ENCODE peak calls at places on chromosomes 2 and 18, in ten cellular contexts. I, O, X, N, H, Y, E, G, T and S are unnamed samples.

GRCh38 chr2:230881840-230882239 is 17.1 kb downstream of the ITM2C start:
- DNase-seq in X (no peak), H (no peak), E (no peak), Y (no peak), G (no peak), T (no peak), N (no peak), O (no peak), I (no peak), S (no peak)

GRCh38 chr18:59900222-59901128 is 679 bp downstream of the PMAIP1 start:
- DNase-seq in N (no peak), O (peak), E (peak), I (peak), X (no peak), G (peak), H (peak), T (peak), Y (peak), S (peak)

GRCh38 chr2:72182547-72183460 is 35.1 kb upstream of the CYP26B1 start:
- DNase-seq in H (no peak), I (no peak), N (no peak), O (no peak), G (no peak), Y (no peak), X (peak), E (no peak), T (peak), S (no peak)

GRCh38 chr2:189933911-189934399 is 128.6 kb downstream of the MSTN start:
- DNase-seq in N (peak), G (no peak), H (no peak), X (no peak), T (no peak), O (no peak), Y (peak), I (no peak), E (peak), S (peak)

GRCh38 chr2:204726831-204727230 is 181.6 kb downstream of the PARD3B start:
- DNase-seq in T (no peak), I (no peak), E (no peak), Y (no peak), N (no peak), O (no peak), H (no peak), G (no peak), X (no peak), S (no peak)

GRCh38 chr2:145764631-145765030 is 1244.7 kb upstream of the ZEB2 start:
- DNase-seq in I (peak), H (no peak), X (peak), G (no peak), N (no peak), O (no peak), T (no peak), Y (no peak), E (no peak), S (peak)

GRCh38 chr18:48813833-48814489 is 136.8 kb downstream of the SMAD7 start:
- DNase-seq in H (no peak), T (no peak), E (no peak), I (peak), O (no peak), Y (peak), G (peak), N (no peak), X (no peak), S (peak)

GRCh38 chr2:70942900-70943871 is 7.5 kb downstream of the ATP6V1B1 start:
- DNase-seq in I (no peak), O (no peak), G (no peak), E (no peak), T (no peak), N (no peak), X (no peak), Y (no peak), H (no peak), S (no peak)

GRCh38 chr18:67932261-67932660 is 415.7 kb upstream of the DSEL start:
- DNase-seq in Y (no peak), T (no peak), N (no peak), X (no peak), O (no peak), G (no peak), E (no peak), I (no peak), H (no peak), S (no peak)

GRCh38 chr2:53210538-53210937 is 557.1 kb upstream of the CHAC2 start:
- DNase-seq in O (no peak), Y (no peak), N (no peak), H (no peak), X (no peak), I (no peak), T (no peak), E (peak), G (no peak), S (peak)

GRCh38 chr2:224968051-224968450 is 74.2 kb downstream of the DOCK10 start:
- DNase-seq in E (no peak), O (no peak), Y (peak), X (no peak), G (no peak), T (no peak), H (no peak), N (no peak), I (no peak), S (no peak)

DNA sequence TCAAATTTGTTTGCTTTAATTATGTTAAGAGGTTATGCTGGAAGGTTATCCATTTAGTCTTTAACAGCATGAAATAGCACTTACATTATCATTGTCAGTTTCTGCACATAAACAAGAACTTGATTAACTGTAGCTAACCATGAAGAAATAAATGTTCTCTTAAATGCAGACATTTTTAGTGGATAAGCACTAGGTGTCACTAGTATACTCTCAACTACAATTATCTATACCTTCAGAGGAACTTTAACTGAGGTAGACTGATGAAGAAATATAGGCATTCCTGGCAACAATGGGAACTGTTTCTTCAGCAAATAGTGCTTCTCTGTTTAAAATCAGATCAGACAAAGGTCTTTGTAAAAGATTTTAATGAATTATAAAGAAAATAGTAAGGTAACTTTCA is 178.8 kb upstream of the CHST9 start:
- DNase-seq in N (no peak), H (no peak), Y (peak), T (no peak), E (peak), O (no peak), G (no peak), I (no peak), X (no peak), S (peak)
- TF ChIP-seq CTCF in N (no peak), H (no peak), Y (peak), T (peak), E (peak), O (peak), G (peak), I (no peak), X (peak), S (peak)

DNA sequence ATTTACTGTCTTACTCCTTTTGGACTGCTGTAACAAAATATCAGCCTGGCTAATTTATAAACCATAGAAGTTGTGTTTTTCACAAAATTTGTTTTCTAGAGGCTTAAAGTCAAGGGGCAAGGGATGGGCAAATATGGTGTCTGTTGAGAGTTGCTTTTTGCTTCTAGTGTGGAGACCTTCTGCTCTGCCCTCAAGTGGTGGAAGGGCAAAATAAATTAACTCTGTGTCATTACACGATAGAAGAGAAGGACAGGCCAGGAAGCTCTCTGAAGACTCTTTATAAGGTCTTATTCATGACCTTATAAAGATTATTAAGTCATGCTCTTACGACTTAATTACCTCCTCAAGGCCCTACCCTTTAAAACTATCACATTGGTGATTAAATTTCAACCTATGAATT is 181.2 kb upstream of the LRATD1 start:
- DNase-seq in X (no peak), I (no peak), O (no peak), N (no peak), Y (peak), G (no peak), T (no peak), E (no peak), H (no peak), S (no peak)
- TF ChIP-seq CTCF in X (no peak), I (no peak), O (no peak), N (no peak), Y (peak), G (no peak), T (no peak), E (no peak), H (no peak), S (no peak)

DNA sequence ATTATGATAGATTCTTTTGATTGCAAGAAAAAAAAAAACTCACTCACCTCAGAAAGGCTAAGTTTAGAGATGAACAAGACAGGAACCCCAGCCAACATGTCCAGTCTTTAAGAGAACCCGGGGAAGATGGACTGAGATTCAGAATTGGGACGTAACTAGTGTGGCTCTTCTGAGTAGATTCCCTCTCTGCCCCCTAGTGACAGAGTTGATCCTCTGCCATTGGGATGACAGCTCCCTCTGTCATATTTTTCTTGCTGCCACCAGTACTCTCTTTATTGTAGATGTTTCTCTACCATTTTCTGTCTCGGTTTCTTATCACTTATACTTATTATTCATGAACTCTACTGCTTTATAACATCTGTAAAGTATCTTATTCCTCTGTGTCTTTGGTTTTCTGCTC is 77.7 kb downstream of the GULP1 start:
- DNase-seq in G (no peak), I (peak), E (peak), Y (peak), T (peak), H (peak), O (peak), N (no peak), X (peak), S (peak)
- TF ChIP-seq CTCF in G (no peak), I (no peak), E (peak), Y (peak), T (peak), H (peak), O (peak), N (peak), X (peak), S (peak)

GRCh38 chr2:37168217-37168981 is 11.6 kb upstream of the EIF2AK2 start:
- DNase-seq in O (peak), Y (peak), T (peak), H (peak), E (peak), G (no peak), X (peak), N (no peak), I (no peak), S (peak)
- TF ChIP-seq CTCF in O (peak), Y (peak), T (peak), H (peak), E (peak), G (peak), X (peak), N (peak), I (peak), S (peak)

GRCh38 chr18:31731628-31732027 is 29.1 kb downstream of the SLC25A52 start:
- DNase-seq in Y (no peak), T (no peak), O (no peak), G (no peak), N (no peak), X (no peak), E (no peak), H (no peak), I (no peak), S (peak)
- TF ChIP-seq CTCF in Y (no peak), T (no peak), O (no peak), G (no peak), N (no peak), X (no peak), E (no peak), H (no peak), I (no peak), S (no peak)

GRCh38 chr2:220296174-220296573 is 668.7 kb downstream of the SLC4A3 start:
- DNase-seq in N (no peak), H (no peak), X (no peak), O (no peak), E (no peak), Y (peak), I (no peak), G (no peak), T (no peak), S (peak)
- TF ChIP-seq CTCF in N (peak), H (no peak), X (no peak), O (no peak), E (no peak), Y (peak), I (no peak), G (no peak), T (no peak), S (no peak)